ENCODE peak calls at places on chromosomes 4 and X, in four cellular contexts. Y, T, E and O are unnamed samples.

GRCh38 chrX:120560405-120560841 is 339 bp downstream of the CUL4B start:
- DNase-seq in Y (peak), E (no peak), T (peak), O (peak)

GRCh38 chrX:2500091-2500680 is 590 bp downstream of the DHRSX start:
- DNase-seq in T (peak), E (peak), Y (peak), O (peak)

GRCh38 chr4:182019148-182019652 is 224.0 kb upstream of the TENM3 start:
- DNase-seq in Y (no peak), E (peak), T (no peak), O (no peak)

GRCh38 chr4:187158003-187158402 is 434.3 kb upstream of the FAT1 start:
- DNase-seq in T (no peak), Y (no peak), E (no peak), O (no peak)

GRCh38 chr4:185657191-185657590 is 121.9 kb upstream of the PDLIM3 start:
- DNase-seq in T (no peak), E (no peak), Y (no peak), O (no peak)

GRCh38 chr4:186630128-186630527 is 74.8 kb upstream of the MTNR1A start:
- DNase-seq in Y (no peak), E (no peak), T (no peak), O (no peak)

GRCh38 chrX:49876750-49877149 is 2.5 kb upstream of the USP27X start:
- DNase-seq in Y (no peak), T (no peak), E (peak), O (peak)

GRCh38 chrX:150202641-150203248 is 160.4 kb upstream of the MAMLD1 start:
- DNase-seq in T (no peak), Y (no peak), E (no peak), O (no peak)